ENCODE peak calls at places on chromosomes 2 and 18, in five cellular contexts. I is IMR-90, L is H9, H is mesenchymal stem cell, V is H1. U is an unnamed sample.

GRCh38 chr2:47568164-47568861 is 165.4 kb downstream of the MSH2 start:
- DNase-seq in L (no peak), I (no peak), V (no peak), H (no peak), U (no peak)

GRCh38 chr2:183541766-183542165 is 417.5 kb downstream of the NUP35 start:
- DNase-seq in V (no peak), H (peak), L (no peak), I (no peak), U (no peak)

GRCh38 chr18:59604877-59605276 is 92.3 kb downstream of the CCBE1 start:
- DNase-seq in V (no peak), H (no peak), L (no peak), I (peak), U (no peak)

GRCh38 chr2:142581491-142581890 is 296.0 kb upstream of the KYNU start:
- DNase-seq in L (no peak), V (no peak), I (no peak), H (no peak), U (no peak)

GRCh38 chr18:10856146-10856545 is 293.2 kb downstream of the PIEZO2 start:
- DNase-seq in H (no peak), V (no peak), L (no peak), I (no peak), U (no peak)

GRCh38 chr2:241122376-241123002 is 20.4 kb upstream of the MTERF4 start:
- DNase-seq in H (no peak), I (no peak), V (no peak), L (no peak), U (no peak)

GRCh38 chr2:57862153-57862552 is 184.5 kb upstream of the VRK2 start:
- DNase-seq in H (no peak), I (no peak), V (no peak), L (no peak), U (no peak)

GRCh38 chr2:227612546-227613271 is 1.9 kb downstream of the SCYGR3 start:
- DNase-seq in L (no peak), V (no peak), H (no peak), I (no peak), U (no peak)

GRCh38 chr2:241272722-241273551 is 42.5 kb downstream of the HDLBP start:
- DNase-seq in H (peak), V (no peak), I (peak), L (peak), U (peak)

GRCh38 chr2:26970244-26970927 is at the start of gene MAPRE3:
- DNase-seq in I (peak), V (peak), H (peak), L (peak), U (peak)

GRCh38 chr2:18630541-18630940 is 41.2 kb upstream of the NT5C1B start:
- DNase-seq in H (no peak), I (peak), L (no peak), V (no peak), U (no peak)

GRCh38 chr2:195251221-195251620 is 405.8 kb upstream of the SLC39A10 start:
- DNase-seq in I (no peak), H (no peak), L (no peak), V (no peak), U (no peak)

GRCh38 chr2:18749912-18750526 is 160.7 kb upstream of the NT5C1B start:
- DNase-seq in H (peak), L (no peak), I (peak), V (no peak), U (peak)

GRCh38 chr2:172442072-172442895 is 14.9 kb downstream of the ITGA6 start:
- DNase-seq in V (no peak), I (peak), L (peak), H (peak), U (no peak)

GRCh38 chr2:172972005-172972619 is 103.5 kb upstream of the MAP3K20 start:
- DNase-seq in V (no peak), L (peak), H (peak), I (peak), U (peak)

GRCh38 chr2:3282056-3282998 is 95.3 kb downstream of the EIPR1 start:
- DNase-seq in H (no peak), V (no peak), L (peak), I (peak), U (no peak)

GRCh38 chr2:207655000-207655399 is 29.8 kb upstream of the METTL21A start:
- DNase-seq in L (no peak), H (no peak), I (no peak), V (no peak), U (no peak)

GRCh38 chr2:12884713-12885282 is 168.1 kb downstream of the TRIB2 start:
- DNase-seq in V (no peak), I (peak), H (peak), L (no peak), U (no peak)

GRCh38 chr18:23701544-23702064 is 12.4 kb downstream of the LAMA3 start:
- DNase-seq in V (no peak), L (no peak), H (no peak), I (no peak), U (no peak)

GRCh38 chr2:156341482-156342251 is 9.1 kb upstream of the NR4A2 start:
- DNase-seq in H (peak), I (peak), L (peak), V (no peak), U (peak)
- H3K23ac ChIP-seq in H (no peak), I (peak), L (no peak), V (no peak), U (peak)

GRCh38 chr2:160251566-160251965 is 51.5 kb upstream of the ITGB6 start:
- DNase-seq in H (no peak), V (no peak), I (no peak), L (no peak), U (no peak)
- H3K4me2 ChIP-seq in H (no peak), V (no peak), I (no peak), L (no peak), U (no peak)

GRCh38 chr2:128940378-128940777 is 621.7 kb upstream of the HS6ST1 start:
- DNase-seq in H (no peak), I (no peak), V (no peak), L (no peak), U (no peak)
- H3K23ac ChIP-seq in H (no peak), I (no peak), V (no peak), L (no peak), U (no peak)

DNA sequence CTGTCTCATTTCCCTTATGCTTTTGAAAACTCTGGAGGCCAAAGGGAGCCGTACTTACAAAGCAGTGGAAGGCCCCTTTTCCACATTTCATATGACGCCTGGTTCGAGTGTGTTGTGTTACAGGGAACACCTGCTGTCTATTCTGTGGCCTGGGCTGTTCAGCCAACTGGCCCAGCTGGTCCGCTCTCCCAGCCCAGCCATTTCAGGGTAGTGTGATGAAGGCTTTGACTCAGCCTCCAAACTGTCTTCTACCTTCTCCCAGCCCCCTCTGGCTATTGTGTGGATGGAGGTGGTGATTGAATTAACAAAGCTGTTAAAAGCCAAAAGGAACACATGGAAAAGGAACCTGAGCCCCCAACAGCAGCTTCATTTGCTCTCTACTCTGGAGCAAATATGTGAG is 233.9 kb downstream of the ICOS start:
- DNase-seq in V (no peak), L (no peak), I (no peak), H (no peak), U (no peak)
- H3K4me2 ChIP-seq in V (no peak), L (no peak), I (no peak), H (no peak), U (no peak)

GRCh38 chr2:32805104-32806095 is 141.4 kb upstream of the LTBP1 start:
- DNase-seq in V (no peak), L (no peak), I (peak), H (peak), U (no peak)
- H3K23ac ChIP-seq in V (no peak), L (no peak), I (peak), H (no peak), U (no peak)

GRCh38 chr2:234412726-234413125 is 84.2 kb downstream of the ARL4C start:
- DNase-seq in L (no peak), H (peak), V (no peak), I (no peak), U (no peak)
- H3K4me2 ChIP-seq in L (no peak), H (no peak), V (no peak), I (no peak), U (no peak)